ENCODE peak calls at places on chromosome 2, in nine cellular contexts. S, O, L, E, P, R, Y, I and J are unnamed samples.

GRCh38 chr2:45432406-45432805 is 178.7 kb downstream of the SRBD1 start:
- DNase-seq in S (no peak), O (no peak), L (no peak), E (no peak), P (no peak), R (no peak), Y (no peak), I (peak; percentile 10), J (no peak)

GRCh38 chr2:112705576-112705975 is 15.2 kb upstream of the NT5DC4 start:
- DNase-seq in S (no peak), O (no peak), L (no peak), E (no peak), P (peak; percentile 11), R (no peak), Y (no peak), I (no peak), J (no peak)

GRCh38 chr2:108244667-108245414 is 5.1 kb downstream of the SULT1C3 start:
- DNase-seq in S (no peak), O (no peak), L (no peak), E (no peak), P (no peak), R (no peak), Y (no peak), I (no peak), J (no peak)

GRCh38 chr2:39065616-39066015 is 55.2 kb downstream of the SOS1 start:
- DNase-seq in S (no peak), O (no peak), L (no peak), E (no peak), P (no peak), R (no peak), Y (no peak), I (no peak), J (no peak)

GRCh38 chr2:30417253-30417652 is 29.8 kb upstream of the LCLAT1 start:
- DNase-seq in S (no peak), O (no peak), L (no peak), E (no peak), P (no peak), R (no peak), Y (no peak), I (no peak), J (no peak)

GRCh38 chr2:112150447-112150846 is 12.3 kb downstream of the FBLN7 start:
- DNase-seq in S (no peak), O (no peak), L (no peak), E (no peak), P (no peak), R (no peak), Y (no peak), I (peak; percentile 92), J (no peak)

GRCh38 chr2:109057686-109058085 is 68.7 kb upstream of the EDAR start:
- DNase-seq in S (no peak), O (no peak), L (no peak), E (no peak), P (no peak), R (no peak), Y (no peak), I (no peak), J (no peak)

GRCh38 chr2:15596350-15596749 is 4.7 kb downstream of the DDX1 start:
- DNase-seq in S (no peak), O (no peak), L (no peak), E (no peak), P (no peak), R (no peak), Y (no peak), I (no peak), J (no peak)

GRCh38 chr2:153145470-153145869 is 333.1 kb downstream of the RPRM start:
- DNase-seq in S (no peak), O (peak; percentile 78), L (no peak), E (no peak), P (no peak), R (no peak), Y (peak; percentile 47), I (no peak), J (no peak)

GRCh38 chr2:44937688-44938240 is 3.7 kb upstream of the SIX3 start:
- DNase-seq in S (no peak), O (no peak), L (no peak), E (no peak), P (no peak), R (no peak), Y (no peak), I (no peak), J (no peak)